ENCODE peak calls at places on chromosome 14, in ten cellular contexts. One of them, this sample, is unnamed.

GRCh38 chr14:39114073-39114838 is at the start of gene GEMIN2:
- DNase-seq in HepG2: peak; percentile 97
- DNase-seq in upper lobe of left lung: peak; percentile 96
- DNase-seq in stomach: peak; percentile 97
- DNase-seq in spleen: peak; percentile 97
- DNase-seq in HCT116: peak; percentile 88
- DNase-seq in vagina: peak; percentile 92
- DNase-seq in suprapubic skin: peak; percentile 95
- DNase-seq in breast epithelium: peak; percentile 85
- DNase-seq in K562: peak; percentile 77
- DNase-seq in this sample: peak; percentile 95

GRCh38 chr14:73786632-73786941 is 65.0 kb upstream of the PTGR2 start:
- DNase-seq in upper lobe of left lung: peak; percentile 69
- DNase-seq in stomach: peak; percentile 46
- DNase-seq in breast epithelium: no peak
- DNase-seq in vagina: no peak
- DNase-seq in K562: no peak
- DNase-seq in HCT116: no peak
- DNase-seq in HepG2: no peak
- DNase-seq in suprapubic skin: no peak
- DNase-seq in spleen: no peak
- DNase-seq in this sample: peak; percentile 40

GRCh38 chr14:29236401-29236800 is 469.8 kb downstream of the FOXG1 start:
- DNase-seq in HCT116: no peak
- DNase-seq in K562: no peak
- DNase-seq in HepG2: no peak
- DNase-seq in stomach: no peak
- DNase-seq in suprapubic skin: no peak
- DNase-seq in upper lobe of left lung: no peak
- DNase-seq in vagina: no peak
- DNase-seq in breast epithelium: no peak
- DNase-seq in spleen: no peak
- DNase-seq in this sample: no peak

GRCh38 chr14:92861856-92862807 is 60.8 kb upstream of the CHGA start:
- DNase-seq in breast epithelium: no peak
- DNase-seq in stomach: no peak
- DNase-seq in suprapubic skin: no peak
- DNase-seq in K562: no peak
- DNase-seq in HepG2: peak; percentile 30
- DNase-seq in upper lobe of left lung: no peak
- DNase-seq in spleen: no peak
- DNase-seq in HCT116: no peak
- DNase-seq in vagina: no peak
- DNase-seq in this sample: no peak

GRCh38 chr14:65910108-65910507 is 497.6 kb downstream of the FUT8 start:
- DNase-seq in HepG2: no peak
- DNase-seq in K562: no peak
- DNase-seq in stomach: no peak
- DNase-seq in vagina: no peak
- DNase-seq in upper lobe of left lung: no peak
- DNase-seq in HCT116: no peak
- DNase-seq in spleen: no peak
- DNase-seq in suprapubic skin: no peak
- DNase-seq in breast epithelium: no peak
- DNase-seq in this sample: no peak

GRCh38 chr14:42222924-42223471 is 616.3 kb downstream of the LRFN5 start:
- DNase-seq in suprapubic skin: no peak
- DNase-seq in spleen: no peak
- DNase-seq in upper lobe of left lung: no peak
- DNase-seq in HCT116: no peak
- DNase-seq in stomach: no peak
- DNase-seq in vagina: no peak
- DNase-seq in HepG2: no peak
- DNase-seq in breast epithelium: no peak
- DNase-seq in K562: no peak
- DNase-seq in this sample: peak; percentile 8

GRCh38 chr14:92759679-92760523 is 11.5 kb upstream of the LGMN start:
- DNase-seq in vagina: no peak
- DNase-seq in spleen: no peak
- DNase-seq in stomach: no peak
- DNase-seq in HCT116: no peak
- DNase-seq in upper lobe of left lung: no peak
- DNase-seq in suprapubic skin: no peak
- DNase-seq in K562: no peak
- DNase-seq in breast epithelium: no peak
- DNase-seq in HepG2: no peak
- DNase-seq in this sample: no peak

GRCh38 chr14:76953196-76953945 is 75.1 kb downstream of the IRF2BPL start:
- DNase-seq in vagina: no peak
- DNase-seq in suprapubic skin: no peak
- DNase-seq in spleen: peak; percentile 90
- DNase-seq in upper lobe of left lung: peak; percentile 87
- DNase-seq in HepG2: peak; percentile 45
- DNase-seq in HCT116: peak; percentile 81
- DNase-seq in K562: no peak
- DNase-seq in breast epithelium: peak; percentile 79
- DNase-seq in stomach: peak; percentile 83
- DNase-seq in this sample: peak; percentile 71

GRCh38 chr14:29681308-29681707 is 246.3 kb downstream of the PRKD1 start:
- DNase-seq in HCT116: no peak
- DNase-seq in suprapubic skin: no peak
- DNase-seq in breast epithelium: no peak
- DNase-seq in spleen: no peak
- DNase-seq in HepG2: no peak
- DNase-seq in stomach: no peak
- DNase-seq in K562: no peak
- DNase-seq in upper lobe of left lung: no peak
- DNase-seq in vagina: no peak
- DNase-seq in this sample: no peak

GRCh38 chr14:77710364-77710763 is 2.5 kb downstream of the SLIRP start:
- DNase-seq in HCT116: no peak
- DNase-seq in spleen: no peak
- DNase-seq in suprapubic skin: no peak
- DNase-seq in HepG2: peak; percentile 66
- DNase-seq in vagina: no peak
- DNase-seq in upper lobe of left lung: no peak
- DNase-seq in breast epithelium: no peak
- DNase-seq in K562: no peak
- DNase-seq in stomach: no peak
- DNase-seq in this sample: no peak

GRCh38 chr14:92589213-92589852 is 75.8 kb downstream of the RIN3 start:
- DNase-seq in vagina: no peak
- DNase-seq in breast epithelium: no peak
- DNase-seq in HepG2: peak; percentile 34
- DNase-seq in suprapubic skin: peak; percentile 17
- DNase-seq in HCT116: no peak
- DNase-seq in spleen: peak; percentile 37
- DNase-seq in upper lobe of left lung: no peak
- DNase-seq in stomach: no peak
- DNase-seq in K562: no peak
- DNase-seq in this sample: no peak

GRCh38 chr14:99756796-99757195 is 36.4 kb upstream of the EML1 start:
- DNase-seq in vagina: no peak
- DNase-seq in breast epithelium: no peak
- DNase-seq in upper lobe of left lung: no peak
- DNase-seq in K562: no peak
- DNase-seq in spleen: no peak
- DNase-seq in stomach: no peak
- DNase-seq in suprapubic skin: no peak
- DNase-seq in HCT116: no peak
- DNase-seq in HepG2: no peak
- DNase-seq in this sample: no peak

GRCh38 chr14:93909429-93910128 is 17.6 kb upstream of the FAM181A start:
- DNase-seq in HCT116: no peak
- DNase-seq in suprapubic skin: no peak
- DNase-seq in vagina: no peak
- DNase-seq in upper lobe of left lung: no peak
- DNase-seq in spleen: no peak
- DNase-seq in HepG2: peak; percentile 89
- DNase-seq in stomach: peak; percentile 47
- DNase-seq in K562: no peak
- DNase-seq in breast epithelium: no peak
- DNase-seq in this sample: no peak
- H3K27ac ChIP-seq in HCT116: no peak overlapping the region
- H3K27ac ChIP-seq in suprapubic skin: no peak overlapping the region
- H3K27ac ChIP-seq in vagina: no peak overlapping the region
- H3K27ac ChIP-seq in upper lobe of left lung: no peak overlapping the region
- H3K27ac ChIP-seq in spleen: no peak overlapping the region
- H3K27ac ChIP-seq in HepG2: peak overlapping the region; percentile 85
- H3K27ac ChIP-seq in stomach: no peak overlapping the region
- H3K27ac ChIP-seq in K562: no peak overlapping the region
- H3K27ac ChIP-seq in breast epithelium: no peak overlapping the region
- H3K27ac ChIP-seq in this sample: no peak overlapping the region

DNA sequence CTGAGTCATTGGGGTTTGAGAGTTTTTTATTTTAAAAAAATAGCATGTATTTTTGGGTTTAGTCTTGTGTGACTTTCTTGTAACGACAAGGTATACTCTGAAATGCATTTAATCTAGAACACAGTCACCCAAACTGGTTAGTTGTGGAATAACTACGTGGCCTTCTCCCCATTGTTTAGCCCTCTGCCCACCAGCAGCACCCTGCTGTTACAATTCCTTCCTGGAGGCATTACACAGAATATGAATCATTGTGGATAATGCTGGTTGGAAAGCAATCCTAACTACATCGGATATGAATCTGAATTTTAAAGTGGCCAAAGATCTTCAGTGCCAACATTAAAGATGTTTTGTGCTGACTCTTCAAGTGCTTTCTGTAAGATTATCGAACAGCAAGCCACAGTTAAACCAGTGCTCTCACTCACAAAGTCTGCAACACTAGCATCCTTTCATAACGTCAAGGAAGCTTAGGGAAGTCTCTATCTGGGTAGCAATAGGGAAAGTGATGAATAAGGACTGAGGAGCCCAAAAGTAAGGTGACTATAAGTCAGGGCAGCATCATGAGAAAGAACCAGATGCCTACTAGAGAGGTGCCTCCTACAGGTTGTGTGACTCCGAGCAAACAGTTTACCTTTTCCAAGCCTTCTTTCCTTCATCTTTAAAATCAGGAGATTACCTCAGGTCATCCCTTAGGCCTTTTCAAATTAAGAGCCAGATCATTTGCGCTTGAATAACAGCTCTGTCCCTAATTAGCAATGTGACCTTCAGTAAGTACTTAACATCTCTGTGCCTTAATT is 40.4 kb downstream of the RTN1 start:
- DNase-seq in suprapubic skin: no peak
- DNase-seq in K562: no peak
- DNase-seq in upper lobe of left lung: no peak
- DNase-seq in HepG2: no peak
- DNase-seq in HCT116: peak; percentile 2
- DNase-seq in vagina: no peak
- DNase-seq in spleen: no peak
- DNase-seq in stomach: no peak
- DNase-seq in breast epithelium: no peak
- DNase-seq in this sample: no peak
- TF ChIP-seq POLR2AphosphoS5 in suprapubic skin: no peak
- TF ChIP-seq POLR2AphosphoS5 in K562: no peak
- TF ChIP-seq POLR2AphosphoS5 in upper lobe of left lung: no peak
- TF ChIP-seq POLR2AphosphoS5 in HepG2: no peak
- TF ChIP-seq POLR2AphosphoS5 in HCT116: no peak
- TF ChIP-seq POLR2AphosphoS5 in vagina: no peak
- TF ChIP-seq POLR2AphosphoS5 in spleen: no peak
- TF ChIP-seq POLR2AphosphoS5 in stomach: no peak
- TF ChIP-seq POLR2AphosphoS5 in breast epithelium: no peak
- TF ChIP-seq POLR2AphosphoS5 in this sample: no peak

DNA sequence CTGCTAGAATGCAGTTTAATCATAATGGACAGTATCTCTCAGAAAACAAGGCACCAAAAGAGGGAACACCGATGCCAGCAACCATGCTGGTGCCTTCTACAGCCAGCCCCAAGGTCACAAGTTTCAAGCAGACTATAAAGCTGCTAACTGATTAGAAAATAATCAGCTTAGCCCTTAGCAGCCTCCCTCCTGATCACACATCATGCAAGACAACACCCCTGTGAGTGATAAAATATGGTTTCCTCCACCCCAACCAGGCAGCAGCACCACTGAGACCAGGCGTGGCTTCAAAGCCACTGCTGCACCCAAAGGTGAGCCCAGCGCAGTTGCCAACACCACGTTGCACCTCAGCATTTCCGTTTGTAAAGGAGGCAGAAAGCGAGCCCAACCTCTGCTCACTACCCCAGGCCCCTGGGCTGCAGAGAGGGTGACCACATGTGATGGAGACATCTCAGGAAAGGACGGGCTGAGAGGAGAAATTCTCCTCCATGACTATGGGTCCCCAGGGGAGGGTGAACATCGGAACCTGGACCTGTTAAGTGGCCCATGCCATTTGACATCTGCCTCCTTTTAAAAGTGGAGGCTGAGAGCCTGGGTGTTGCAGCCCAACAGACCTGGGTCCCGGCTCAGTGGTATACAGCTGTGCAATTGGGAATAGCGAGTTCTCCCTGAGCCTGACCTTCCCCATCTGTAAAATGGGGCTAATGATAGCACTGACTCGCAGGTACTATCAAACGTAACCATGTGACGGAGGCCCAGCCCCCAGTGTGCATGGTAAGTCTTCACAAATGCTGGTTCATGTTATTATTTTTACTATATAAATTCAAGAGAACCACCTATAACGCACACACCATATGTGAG is 11.5 kb downstream of the ZFP36L1 start:
- DNase-seq in upper lobe of left lung: peak; percentile 21
- DNase-seq in spleen: peak; percentile 87
- DNase-seq in stomach: peak; percentile 72
- DNase-seq in suprapubic skin: no peak
- DNase-seq in vagina: peak; percentile 85
- DNase-seq in K562: peak; percentile 36
- DNase-seq in HepG2: no peak
- DNase-seq in HCT116: no peak
- DNase-seq in breast epithelium: no peak
- DNase-seq in this sample: peak; percentile 64
- TF ChIP-seq POLR2A in upper lobe of left lung: no peak
- TF ChIP-seq POLR2A in spleen: no peak
- TF ChIP-seq POLR2A in stomach: no peak
- TF ChIP-seq POLR2A in suprapubic skin: no peak
- TF ChIP-seq POLR2A in vagina: no peak
- TF ChIP-seq POLR2A in K562: peak; percentile 24
- TF ChIP-seq POLR2A in HepG2: no peak
- TF ChIP-seq POLR2A in HCT116: no peak
- TF ChIP-seq POLR2A in breast epithelium: no peak
- TF ChIP-seq POLR2A in this sample: no peak

DNA sequence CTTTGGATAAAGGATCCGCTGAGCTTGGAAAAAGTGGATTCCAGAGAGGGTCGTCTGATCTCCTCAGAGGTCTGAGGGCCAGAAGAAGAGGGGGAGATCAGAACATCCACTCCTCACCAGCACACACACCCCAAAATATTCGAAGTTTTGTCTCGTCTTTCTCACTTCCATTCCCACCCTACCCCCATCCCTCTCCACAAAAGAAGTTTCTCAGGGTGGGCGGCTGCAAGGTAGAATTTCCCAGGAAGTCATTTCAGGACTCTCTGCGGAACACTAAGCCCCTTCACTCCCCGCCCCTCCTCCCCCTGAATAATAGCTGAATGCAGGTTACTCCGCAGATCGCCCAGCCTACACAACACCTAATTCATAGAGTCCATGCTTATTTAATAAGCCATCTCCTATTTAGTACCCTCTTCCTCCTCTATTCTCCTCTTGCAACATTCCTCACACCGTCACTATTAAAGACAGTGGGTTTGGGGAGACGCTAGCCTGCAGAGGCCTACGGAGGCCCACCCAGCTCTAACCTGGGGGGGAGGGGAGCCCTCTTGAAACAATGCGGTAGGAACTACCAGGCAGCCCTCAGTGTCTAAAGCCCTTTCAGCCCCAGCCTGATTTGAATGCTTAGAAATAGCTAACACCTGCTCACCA is 650 bp upstream of the SALL2 start:
- DNase-seq in breast epithelium: no peak
- DNase-seq in HepG2: no peak
- DNase-seq in K562: no peak
- DNase-seq in suprapubic skin: no peak
- DNase-seq in stomach: no peak
- DNase-seq in upper lobe of left lung: no peak
- DNase-seq in vagina: no peak
- DNase-seq in spleen: no peak
- DNase-seq in HCT116: no peak
- DNase-seq in this sample: no peak
- H3K27ac ChIP-seq in breast epithelium: peak overlapping the region; percentile 87
- H3K27ac ChIP-seq in HepG2: peak overlapping the region; percentile 69
- H3K27ac ChIP-seq in K562: peak overlapping the region; percentile 80
- H3K27ac ChIP-seq in suprapubic skin: no peak overlapping the region
- H3K27ac ChIP-seq in stomach: peak overlapping the region; percentile 83
- H3K27ac ChIP-seq in upper lobe of left lung: peak overlapping the region; percentile 70
- H3K27ac ChIP-seq in vagina: peak overlapping the region; percentile 84
- H3K27ac ChIP-seq in spleen: no peak overlapping the region
- H3K27ac ChIP-seq in HCT116: no peak overlapping the region
- H3K27ac ChIP-seq in this sample: peak overlapping the region; percentile 79

This sample was measured in transverse colon.